ENCODE peak calls at places on chromosomes 7 and 10, in four cellular contexts. Q, L, G and T are unnamed samples.

GRCh38 chr7:31487071-31487470 is 26.8 kb upstream of the ITPRID1 start:
- DNase-seq in Q (no peak), L (no peak), G (no peak), T (no peak)

GRCh38 chr10:53839437-53840039 is 961.5 kb downstream of the PCDH15 start:
- DNase-seq in Q (no peak), L (peak; percentile 54), G (no peak), T (peak; percentile 15)

GRCh38 chr10:97150191-97150590 is 35.6 kb downstream of the SLIT1 start:
- DNase-seq in Q (no peak), L (no peak), G (no peak), T (no peak)

GRCh38 chr7:132140341-132140740 is 435.9 kb downstream of the PLXNA4 start:
- DNase-seq in Q (no peak), L (no peak), G (no peak), T (no peak)

GRCh38 chr10:103720328-103720963 is 134.9 kb downstream of the SH3PXD2A start:
- DNase-seq in Q (no peak), L (no peak), G (no peak), T (peak; percentile 65)

GRCh38 chr10:130022071-130022470 is 58.0 kb upstream of the EBF3 start:
- DNase-seq in Q (no peak), L (no peak), G (no peak), T (no peak)

GRCh38 chr7:111919690-111920179 is 286.5 kb downstream of the DOCK4 start:
- DNase-seq in Q (no peak), L (no peak), G (no peak), T (peak; percentile 55)

GRCh38 chr10:75136346-75136745 is 24.9 kb downstream of the SAMD8 start:
- DNase-seq in Q (no peak), L (no peak), G (no peak), T (no peak)

GRCh38 chr10:91339729-91340128 is 70.4 kb upstream of the HECTD2 start:
- DNase-seq in Q (no peak), L (no peak), G (no peak), T (no peak)

GRCh38 chr10:47381427-47382379 is 2.4 kb downstream of the ZNF488 start:
- DNase-seq in Q (no peak), L (no peak), G (no peak), T (no peak)

GRCh38 chr10:30803901-30804322 is 174.4 kb upstream of the LYZL2 start:
- DNase-seq in Q (no peak), L (no peak), G (no peak), T (peak; percentile 68)

GRCh38 chr7:155603190-155603857 is 41.1 kb upstream of the RBM33 start:
- DNase-seq in Q (no peak), L (no peak), G (no peak), T (no peak)

GRCh38 chr7:121273467-121274167 is 55.2 kb upstream of the WNT16 start:
- DNase-seq in Q (no peak), L (no peak), G (no peak), T (peak; percentile 13)

GRCh38 chr7:129989466-129989865 is 36.7 kb upstream of the UBE2H start:
- DNase-seq in Q (peak; percentile 53), L (no peak), G (no peak), T (no peak)

GRCh38 chr10:6020806-6021205 is 41.4 kb downstream of the IL2RA start:
- DNase-seq in Q (no peak), L (no peak), G (no peak), T (no peak)

GRCh38 chr7:152464312-152465117 is 28.7 kb upstream of the KMT2C start:
- DNase-seq in Q (no peak), L (peak; percentile 64), G (peak; percentile 97), T (peak; percentile 72)

GRCh38 chr7:74572301-74573090 is 85.0 kb upstream of the GTF2I start:
- DNase-seq in Q (no peak), L (no peak), G (peak; percentile 15), T (no peak)

GRCh38 chr10:86300931-86301330 is 65.7 kb downstream of the GRID1 start:
- DNase-seq in Q (no peak), L (no peak), G (no peak), T (no peak)

GRCh38 chr10:75000748-75001321 is 110.6 kb upstream of the SAMD8 start:
- DNase-seq in Q (no peak), L (no peak), G (no peak), T (no peak)

GRCh38 chr7:30285531-30286284 is 1.3 kb downstream of the ZNRF2 start:
- DNase-seq in Q (no peak), L (peak; percentile 53), G (no peak), T (peak; percentile 46)

GRCh38 chr7:90945104-90945752 is 319.0 kb upstream of the FZD1 start:
- DNase-seq in Q (no peak), L (no peak), G (no peak), T (peak; percentile 61)

GRCh38 chr10:107847620-107848019 is 683.1 kb upstream of the SORCS1 start:
- DNase-seq in Q (no peak), L (no peak), G (no peak), T (no peak)

GRCh38 chr7:66283003-66283920 is 78.1 kb downstream of the TPST1 start:
- DNase-seq in Q (no peak), L (peak; percentile 78), G (no peak), T (peak; percentile 89)

GRCh38 chr10:98405422-98405821 is 9.6 kb downstream of the PYROXD2 start:
- DNase-seq in Q (no peak), L (no peak), G (no peak), T (peak; percentile 54)
- TF ChIP-seq FOS in Q (no peak), L (no peak), G (no peak), T (no peak)

GRCh38 chr7:140678816-140679130 is 6.0 kb downstream of the ADCK2 start:
- DNase-seq in Q (no peak), L (no peak), G (no peak), T (no peak)
- TF ChIP-seq FOS in Q (no peak), L (no peak), G (no peak), T (no peak)

GRCh38 chr7:157516911-157517781 is 180.3 kb downstream of the DNAJB6 start:
- DNase-seq in Q (no peak), L (no peak), G (no peak), T (no peak)
- TF ChIP-seq FOS in Q (no peak), L (no peak), G (no peak), T (no peak)

GRCh38 chr7:119964640-119965542 is 308.1 kb upstream of the KCND2 start:
- DNase-seq in Q (no peak), L (peak; percentile 24), G (no peak), T (peak; percentile 54)

GRCh38 chr7:119964065-119964464 is 308.9 kb upstream of the KCND2 start:
- DNase-seq in Q (no peak), L (no peak), G (no peak), T (no peak)

GRCh38 chr7:119969763-119970162 is 303.2 kb upstream of the KCND2 start:
- DNase-seq in Q (no peak), L (no peak), G (no peak), T (no peak)

GRCh38 chr7:119963654-119964053 is 309.3 kb upstream of the KCND2 start:
- DNase-seq in Q (no peak), L (no peak), G (no peak), T (no peak)

DNA sequence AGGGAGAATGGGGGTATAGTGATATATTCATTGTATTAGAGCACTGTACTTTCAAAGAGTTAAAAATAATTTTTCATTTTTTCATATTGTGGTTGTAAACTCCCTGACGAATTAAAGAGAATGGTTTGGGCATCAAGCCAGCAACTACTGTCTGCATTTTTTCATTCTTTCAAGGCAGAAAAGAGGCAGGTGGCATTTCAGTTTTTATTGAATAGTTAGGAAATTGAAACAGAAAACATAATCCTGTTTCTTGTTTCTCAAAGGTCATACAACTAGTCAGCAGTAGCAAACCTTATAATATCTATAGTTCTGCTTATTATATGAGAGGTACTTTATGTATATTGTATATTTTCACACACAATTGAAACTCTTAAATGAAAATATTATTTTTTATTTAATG is 303.9 kb upstream of the KCND2 start:
- DNase-seq in Q (no peak), L (no peak), G (no peak), T (no peak)
- TF ChIP-seq FOS in Q (no peak), L (no peak), G (no peak), T (no peak)

DNA sequence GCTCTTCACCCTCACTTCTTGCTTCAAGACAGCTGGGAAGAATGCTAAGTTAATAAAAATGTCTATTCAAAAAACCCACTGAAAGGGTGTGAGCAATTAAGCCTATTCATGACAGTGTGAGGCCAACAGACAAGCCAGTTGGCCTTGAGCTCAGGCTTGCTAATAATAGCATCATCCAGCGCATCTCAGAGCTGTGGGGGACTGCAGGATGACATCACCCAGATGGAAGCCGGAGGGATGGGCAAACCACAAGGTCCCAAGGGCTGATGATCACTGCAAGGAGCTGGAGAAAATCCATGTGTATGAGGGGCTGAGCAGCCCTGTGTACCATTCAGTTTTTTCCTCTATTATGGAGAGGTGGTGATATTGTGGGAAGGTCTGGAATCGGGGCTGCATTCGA is 770.4 kb downstream of the TNS3 start:
- DNase-seq in Q (no peak), L (no peak), G (no peak), T (peak; percentile 97)
- TF ChIP-seq FOS in Q (no peak), L (no peak), G (no peak), T (peak; percentile 59)